ENCODE peak calls at places on chromosomes 12 and 14, in ten cellular contexts. T is G401, I is left ventricle myocardium superior, K is T-cell, E is HEK293T, A is stomach, G is NCI-H1105, J is GF-D8, Q is NCI-H510A treated with DMSO at 0.1 percent for 48 hours, P is T47D. S is an unnamed sample.

GRCh38 chr12:90441431-90441830 is 513.5 kb downstream of the CCER1 start:
- DNase-seq in T (no peak), I (no peak), K (no peak), E (no peak), A (no peak), G (no peak), J (no peak), Q (no peak), P (no peak), S (no peak)

GRCh38 chr12:49033611-49034286 is 15.2 kb upstream of the PRKAG1 start:
- DNase-seq in T (no peak), I (no peak), K (no peak), E (no peak), A (no peak), G (no peak), J (no peak), Q (no peak), P (no peak), S (no peak)

GRCh38 chr14:52998376-52999010 is 47.6 kb upstream of the FERMT2 start:
- DNase-seq in T (no peak), I (no peak), K (no peak), E (no peak), A (no peak), G (no peak), J (no peak), Q (no peak), P (no peak), S (no peak)

GRCh38 chr12:95390932-95391331 is 83.0 kb upstream of the METAP2 start:
- DNase-seq in T (no peak), I (no peak), K (no peak), E (no peak), A (no peak), G (no peak), J (no peak), Q (no peak), P (no peak), S (no peak)

GRCh38 chr12:115185529-115185928 is 501.6 kb upstream of the TBX3 start:
- DNase-seq in T (no peak), I (no peak), K (no peak), E (no peak), A (no peak), G (no peak), J (no peak), Q (no peak), P (no peak), S (no peak)

GRCh38 chr12:27463826-27464554 is 17.5 kb downstream of the SMCO2 start:
- DNase-seq in T (no peak), I (peak; percentile 82), K (no peak), E (no peak), A (no peak), G (no peak), J (no peak), Q (no peak), P (no peak), S (no peak)

GRCh38 chr12:51318846-51319570 is 5.0 kb downstream of the BIN2 start:
- DNase-seq in T (no peak), I (no peak), K (peak; percentile 52), E (no peak), A (no peak), G (no peak), J (peak; percentile 91), Q (no peak), P (no peak), S (no peak)

GRCh38 chr12:24478254-24478653 is 470.6 kb downstream of the BCAT1 start:
- DNase-seq in T (no peak), I (no peak), K (no peak), E (no peak), A (no peak), G (peak; percentile 83), J (no peak), Q (no peak), P (no peak), S (no peak)

GRCh38 chr12:111607239-111607638 is 8.1 kb upstream of the ATXN2 start:
- DNase-seq in T (no peak), I (no peak), K (no peak), E (no peak), A (no peak), G (no peak), J (no peak), Q (no peak), P (no peak), S (no peak)

GRCh38 chr14:79016828-79017505 is 846.8 kb downstream of the NRXN3 start:
- DNase-seq in T (no peak), I (no peak), K (no peak), E (no peak), A (no peak), G (no peak), J (no peak), Q (peak; percentile 41), P (no peak), S (no peak)

GRCh38 chr14:55028066-55028465 is 1.0 kb downstream of the SOCS4 start:
- DNase-seq in T (no peak), I (no peak), K (no peak), E (no peak), A (no peak), G (no peak), J (no peak), Q (peak; percentile 15), P (no peak), S (no peak)

GRCh38 chr14:29584992-29585391 is 342.7 kb downstream of the PRKD1 start:
- DNase-seq in T (peak; percentile 22), I (peak; percentile 52), K (no peak), E (peak; percentile 13), A (no peak), G (peak; percentile 88), J (no peak), Q (peak; percentile 93), P (no peak), S (no peak)

GRCh38 chr14:21526672-21527319 is 650 bp upstream of the SALL2 start:
- DNase-seq in T (peak; percentile 61), I (no peak), K (no peak), E (no peak), A (no peak), G (peak; percentile 42), J (no peak), Q (peak; percentile 43), P (no peak), S (no peak)

GRCh38 chr12:12017135-12017581 is 53.6 kb upstream of the BCL2L14 start:
- DNase-seq in T (no peak), I (peak; percentile 47), K (no peak), E (no peak), A (no peak), G (no peak), J (no peak), Q (no peak), P (no peak), S (no peak)

GRCh38 chr12:6613015-6613775 is 6.0 kb upstream of the CHD4 start:
- DNase-seq in T (peak; percentile 82), I (peak; percentile 80), K (no peak), E (no peak), A (peak; percentile 79), G (peak; percentile 97), J (peak; percentile 91), Q (peak; percentile 87), P (no peak), S (no peak)

GRCh38 chr12:129613311-129613710 is 290.5 kb downstream of the TMEM132D start:
- DNase-seq in T (no peak), I (no peak), K (no peak), E (no peak), A (no peak), G (no peak), J (no peak), Q (no peak), P (no peak), S (no peak)

GRCh38 chr14:80955434-80955939 is at the start of gene TSHR:
- DNase-seq in T (no peak), I (no peak), K (no peak), E (peak; percentile 8), A (no peak), G (no peak), J (no peak), Q (no peak), P (no peak), S (no peak)

GRCh38 chr14:56299306-56299984 is 181.2 kb downstream of the PELI2 start:
- DNase-seq in T (no peak), I (no peak), K (no peak), E (no peak), A (no peak), G (no peak), J (no peak), Q (no peak), P (no peak), S (no peak)

GRCh38 chr12:32181498-32182175 is 75.0 kb downstream of the BICD1 start:
- DNase-seq in T (peak; percentile 41), I (no peak), K (no peak), E (no peak), A (no peak), G (peak; percentile 32), J (no peak), Q (no peak), P (no peak), S (no peak)

GRCh38 chr14:33897878-33898535 is 52.9 kb downstream of the EGLN3 start:
- DNase-seq in T (peak; percentile 49), I (no peak), K (no peak), E (no peak), A (no peak), G (no peak), J (no peak), Q (no peak), P (peak; percentile 30), S (no peak)

GRCh38 chr12:89748791-89749190 is 40.2 kb upstream of the ATP2B1 start:
- DNase-seq in T (no peak), I (no peak), K (no peak), E (no peak), A (no peak), G (no peak), J (no peak), Q (no peak), P (no peak), S (no peak)

GRCh38 chr12:105257321-105257728 is 21.4 kb upstream of the APPL2 start:
- DNase-seq in T (no peak), I (no peak), K (no peak), E (no peak), A (no peak), G (no peak), J (no peak), Q (no peak), P (no peak), S (no peak)

GRCh38 chr12:89162704-89163261 is 189.5 kb downstream of the DUSP6 start:
- DNase-seq in T (peak; percentile 7), I (peak; percentile 41), K (no peak), E (no peak), A (peak; percentile 27), G (no peak), J (peak; percentile 97), Q (no peak), P (no peak), S (no peak)

GRCh38 chr14:31159682-31160296 is 47.8 kb downstream of the HECTD1 start:
- DNase-seq in T (no peak), I (no peak), K (no peak), E (no peak), A (no peak), G (no peak), J (no peak), Q (no peak), P (no peak), S (no peak)

GRCh38 chr12:18382486-18382885 is 121.2 kb downstream of the PIK3C2G start:
- DNase-seq in T (no peak), I (no peak), K (no peak), E (no peak), A (no peak), G (no peak), J (no peak), Q (no peak), P (no peak), S (no peak)

GRCh38 chr12:65810036-65810435 is 14.2 kb upstream of the HMGA2 start:
- DNase-seq in T (no peak), I (no peak), K (no peak), E (no peak), A (no peak), G (no peak), J (no peak), Q (no peak), P (no peak), S (no peak)

GRCh38 chr12:91249059-91250055 is 66.7 kb upstream of the DCN start:
- DNase-seq in T (no peak), I (no peak), K (no peak), E (no peak), A (no peak), G (no peak), J (no peak), Q (no peak), P (no peak), S (no peak)

GRCh38 chr12:124472690-124473279 is 94.6 kb downstream of the NCOR2 start:
- DNase-seq in T (no peak), I (no peak), K (no peak), E (no peak), A (no peak), G (no peak), J (no peak), Q (no peak), P (no peak), S (no peak)